ENCODE peak calls at places on chromosome 17, in seven cellular contexts. E is upper lobe of right lung; C is colonic mucosa; Q is CD8-positive, alpha-beta T cell; V is ovary; N is mammary epithelial cell; G is endothelial cell of umbilical vein. K is an unnamed sample. For H3K36me3, the result is how much of the 10 kb centered on the place peaks cover.

GRCh38 chr17:2594657-2595085 is 1.2 kb downstream of the PAFAH1B1 start:
- DNase-seq in G (no peak), E (no peak), V (no peak), Q (no peak), N (no peak), C (peak), K (no peak)

GRCh38 chr17:75059369-75060345 is 12.6 kb downstream of the KCTD2 start:
- DNase-seq in C (no peak), E (no peak), G (peak), Q (no peak), V (peak), N (no peak), K (peak)

GRCh38 chr17:32491371-32492280 is 4.8 kb downstream of the CDK5R1 start:
- DNase-seq in Q (no peak), N (no peak), E (peak), G (no peak), C (no peak), V (no peak), K (peak)

GRCh38 chr17:11853321-11854151 is 143.7 kb downstream of the ZNF18 start:
- DNase-seq in G (no peak), V (no peak), Q (no peak), E (no peak), C (no peak), N (peak), K (no peak)

GRCh38 chr17:40095944-40096791 is 4.2 kb downstream of the NR1D1 start:
- DNase-seq in N (no peak), G (no peak), C (peak), V (no peak), E (no peak), Q (peak), K (no peak)

GRCh38 chr17:66431080-66431795 is 128.8 kb downstream of the PRKCA start:
- DNase-seq in Q (no peak), N (no peak), V (no peak), G (no peak), C (no peak), E (no peak), K (no peak)

GRCh38 chr17:40419559-40420331 is 2.0 kb upstream of the TOP2A start:
- DNase-seq in G (peak), V (no peak), N (no peak), C (no peak), E (no peak), Q (no peak), K (no peak)

GRCh38 chr17:80827646-80828643 is 163.7 kb upstream of the CHMP6 start:
- DNase-seq in N (no peak), C (no peak), E (peak), Q (no peak), G (no peak), V (no peak), K (no peak)

GRCh38 chr17:19549746-19550623 is 16.3 kb downstream of the SLC47A1 start:
- DNase-seq in E (no peak), Q (no peak), G (no peak), N (no peak), V (no peak), C (no peak), K (no peak)

GRCh38 chr17:82570282-82570681 is 50.8 kb downstream of the FOXK2 start:
- DNase-seq in N (no peak), C (no peak), V (no peak), G (no peak), E (no peak), Q (no peak), K (no peak)

GRCh38 chr17:36468903-36469635 is 17.4 kb upstream of the ZNHIT3 start:
- DNase-seq in V (no peak), G (no peak), N (no peak), C (no peak), Q (no peak), E (no peak), K (peak)

GRCh38 chr17:36679815-36680467 is 78.6 kb downstream of the MRM1 start:
- DNase-seq in Q (no peak), V (no peak), G (no peak), E (no peak), N (no peak), C (no peak), K (no peak)

GRCh38 chr17:30256756-30257506 is 21.4 kb upstream of the SLC6A4 start:
- DNase-seq in N (no peak), V (no peak), G (no peak), E (no peak), C (no peak), Q (no peak), K (no peak)

GRCh38 chr17:34154916-34155730 is 100.0 kb upstream of the CCL2 start:
- DNase-seq in N (no peak), E (no peak), Q (no peak), C (no peak), V (no peak), G (no peak), K (peak)

GRCh38 chr17:69690531-69690930 is 276.0 kb downstream of the MAP2K6 start:
- DNase-seq in N (no peak), C (no peak), Q (no peak), V (no peak), G (no peak), E (no peak), K (no peak)

GRCh38 chr17:74610108-74610507 is 13.4 kb downstream of the CD300E start:
- DNase-seq in N (no peak), C (no peak), Q (no peak), E (no peak), G (no peak), V (no peak), K (no peak)

GRCh38 chr17:80069886-80070177 is 31.5 kb upstream of the GAA start:
- DNase-seq in C (no peak), Q (no peak), V (no peak), E (no peak), N (no peak), G (no peak), K (no peak)

GRCh38 chr17:13522749-13523148 is 79.0 kb downstream of the HS3ST3A1 start:
- DNase-seq in V (no peak), C (no peak), E (no peak), N (no peak), G (no peak), Q (no peak), K (no peak)

GRCh38 chr17:35460354-35460851 is 11.8 kb upstream of the SLFN13 start:
- DNase-seq in V (no peak), C (peak), E (peak), Q (peak), N (peak), G (no peak), K (peak)

GRCh38 chr17:70808596-70808995 is 639.3 kb downstream of the KCNJ2 start:
- DNase-seq in C (no peak), G (no peak), E (no peak), Q (no peak), N (peak), V (no peak), K (no peak)

GRCh38 chr17:69679839-69680238 is 265.3 kb downstream of the MAP2K6 start:
- DNase-seq in C (no peak), Q (no peak), E (no peak), G (no peak), N (no peak), V (no peak), K (no peak)

GRCh38 chr17:3750926-3751325 is 27.2 kb downstream of the HASPIN start:
- DNase-seq in C (no peak), E (no peak), G (no peak), N (no peak), V (no peak), Q (peak), K (no peak)

GRCh38 chr17:50129303-50129945 is 536 bp downstream of the SAMD14 start:
- DNase-seq in G (no peak), V (peak), C (no peak), N (no peak), Q (no peak), E (peak), K (peak)

GRCh38 chr17:58412910-58413630 is 4.3 kb downstream of the RNF43 start:
- DNase-seq in E (no peak), Q (no peak), V (no peak), N (peak), G (no peak), C (no peak), K (no peak)

GRCh38 chr17:44610871-44611270 is 45.4 kb upstream of the MEIOC start:
- DNase-seq in Q (no peak), V (no peak), N (no peak), G (peak), C (no peak), E (no peak), K (no peak)

GRCh38 chr17:50274142-50274944 is at the start of gene TMEM92:
- DNase-seq in V (no peak), C (peak), N (no peak), E (peak), G (no peak), Q (no peak), K (peak)

GRCh38 chr17:83177611-83178532 is 98.5 kb downstream of the METRNL start:
- DNase-seq in C (peak), N (no peak), E (no peak), Q (no peak), V (peak), G (no peak), K (peak)

GRCh38 chr17:66514227-66514806 is 211.9 kb downstream of the PRKCA start:
- DNase-seq in V (no peak), Q (no peak), N (peak), G (no peak), C (no peak), E (no peak), K (no peak)

GRCh38 chr17:19507673-19508326 is 25.9 kb upstream of the SLC47A1 start:
- DNase-seq in E (peak), V (peak), C (peak), Q (peak), G (peak), N (peak), K (peak)

GRCh38 chr17:39094607-39095308 is 56.7 kb downstream of the PLXDC1 start:
- DNase-seq in E (no peak), V (no peak), Q (peak), G (no peak), C (no peak), N (no peak), K (no peak)

GRCh38 chr17:77400445-77400870 is 259.7 kb downstream of the SEC14L1 start:
- DNase-seq in V (no peak), G (peak), N (no peak), Q (peak), C (no peak), E (no peak), K (peak)

GRCh38 chr17:7119314-7119713 is 4.7 kb upstream of the ASGR2 start:
- DNase-seq in C (no peak), G (no peak), Q (no peak), E (peak), V (no peak), N (no peak), K (peak)

GRCh38 chr17:49193513-49194296 is 16.7 kb downstream of the GNGT2 start:
- DNase-seq in Q (no peak), G (peak), C (peak), V (peak), N (peak), E (no peak), K (peak)

GRCh38 chr17:38341035-38341721 is 2.6 kb downstream of the GPR179 start:
- DNase-seq in Q (no peak), E (peak), G (peak), V (peak), C (peak), N (no peak), K (no peak)

GRCh38 chr17:74813793-74814192 is 37.6 kb upstream of the NAT9 start:
- DNase-seq in G (no peak), E (no peak), N (no peak), Q (no peak), C (no peak), V (no peak), K (no peak)

GRCh38 chr17:73855933-73856332 is 211.7 kb upstream of the SDK2 start:
- DNase-seq in C (no peak), Q (no peak), V (no peak), N (peak), G (no peak), E (no peak), K (no peak)

DNA sequence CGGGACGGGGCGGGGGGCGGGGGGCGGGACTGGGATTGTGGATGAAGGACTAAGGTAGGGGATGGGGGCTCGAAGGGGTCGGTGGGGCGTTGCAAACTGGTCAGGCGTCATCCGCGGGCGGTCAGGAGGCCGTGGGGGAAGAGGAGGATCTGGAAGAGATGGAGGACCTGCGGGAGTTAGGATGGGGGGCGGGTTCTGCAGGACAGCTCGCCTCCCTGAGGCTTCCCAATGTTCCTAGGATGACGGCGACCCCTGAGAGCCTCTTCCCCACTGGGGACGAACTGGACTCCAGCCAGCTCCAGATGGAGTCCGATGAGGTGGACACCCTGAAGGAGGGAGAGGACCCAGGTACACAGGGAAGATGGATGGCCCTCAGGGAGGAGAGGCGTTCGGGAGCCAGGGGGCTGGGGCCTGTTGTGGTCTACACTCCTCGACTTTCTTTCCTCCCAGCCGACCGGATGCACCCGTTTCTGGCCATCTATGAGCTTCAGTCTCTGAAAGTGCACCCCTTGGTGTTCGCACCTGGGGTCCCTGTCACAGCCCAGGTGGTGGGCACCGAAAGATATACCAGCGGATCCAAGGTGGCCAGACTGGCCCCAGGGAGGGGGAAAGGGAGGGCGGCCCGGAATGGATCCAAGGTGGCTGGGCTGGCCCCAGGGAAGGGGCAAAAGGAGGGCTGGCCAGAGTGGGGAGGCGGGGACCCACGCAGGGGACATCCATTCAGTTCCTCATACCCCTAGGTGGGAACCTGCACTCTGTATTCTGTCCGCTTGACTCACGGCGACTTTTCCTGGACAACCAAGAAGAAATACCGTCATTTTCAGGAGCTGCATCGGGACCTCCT is 804 bp downstream of the PLD2 start:
- DNase-seq in E (no peak), Q (no peak), N (no peak), G (no peak), V (peak), C (no peak), K (no peak)
- H3K27ac ChIP-seq in E (peak), Q (no peak), N (no peak), G (no peak), V (no peak), C (no peak), K (no peak)

GRCh38 chr17:17757391-17757791 is 76.1 kb downstream of the RAI1 start:
- DNase-seq in V (no peak), C (no peak), G (no peak), N (no peak), Q (no peak), E (no peak), K (no peak)
- H3K4me3 ChIP-seq in V (no peak), C (no peak), G (no peak), N (no peak), Q (peak), E (no peak), K (no peak)

DNA sequence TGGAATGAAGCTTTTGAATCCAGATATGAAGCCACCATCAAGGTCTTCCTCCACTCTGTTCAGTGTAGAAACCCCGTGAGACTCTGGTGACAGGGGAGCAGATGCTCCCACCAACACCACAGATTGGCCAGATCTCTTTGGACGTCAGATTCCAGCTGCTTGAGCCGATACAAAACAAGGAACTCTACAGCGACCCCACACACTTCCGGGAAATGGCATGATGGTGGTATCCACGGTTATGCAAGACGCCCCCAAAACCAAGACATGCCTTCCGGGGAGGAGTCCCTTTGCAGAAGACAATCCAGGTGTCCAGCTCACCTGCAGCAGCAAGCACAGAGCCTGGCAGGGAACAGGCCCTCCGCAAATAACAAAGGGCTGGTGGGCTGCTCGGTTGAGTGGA is 19.8 kb upstream of the PITPNA start:
- DNase-seq in V (no peak), C (no peak), G (no peak), Q (no peak), E (no peak), N (no peak), K (no peak)
- H3K36me3 ChIP-seq in V (under half), C (under half), G (under half), Q (under half), E (under half), N (under half), K (under half)

GRCh38 chr17:42212382-42212781 is 18.1 kb upstream of the GHDC start:
- DNase-seq in N (no peak), G (no peak), E (no peak), Q (no peak), C (no peak), V (peak), K (no peak)
- H3K27ac ChIP-seq in N (no peak), G (no peak), E (no peak), Q (no peak), C (no peak), V (peak), K (no peak)

K was measured in WERI-Rb-1.